ENCODE peak calls at places on chromosomes 7 and 10, in four cellular contexts. One of them, this sample, is unnamed.
A peak's percentile ranks its signal among the peaks of the same experiment; 100 is the strongest.

GRCh38 chr10:101952196-101952595 is 103.8 kb downstream of the ARMH3 start:
- DNase-seq in stimulated activated CD8-positive, alpha-beta memory T cell treated with anti-CD3 and anti-CD28 coated beads, Interleukin-7, amount 100 ng/mL, for 4 hours: no peak
- DNase-seq in HEK293T: no peak
- DNase-seq in HS-27A: no peak
- DNase-seq in this sample: no peak

GRCh38 chr7:42348627-42349026 is 111.6 kb upstream of the GLI3 start:
- DNase-seq in stimulated activated CD8-positive, alpha-beta memory T cell treated with anti-CD3 and anti-CD28 coated beads, Interleukin-7, amount 100 ng/mL, for 4 hours: no peak
- DNase-seq in HEK293T: no peak
- DNase-seq in HS-27A: no peak
- DNase-seq in this sample: no peak

GRCh38 chr10:70272925-70273316 is 10.9 kb downstream of the NPFFR1 start:
- DNase-seq in stimulated activated CD8-positive, alpha-beta memory T cell treated with anti-CD3 and anti-CD28 coated beads, Interleukin-7, amount 100 ng/mL, for 4 hours: no peak
- DNase-seq in HEK293T: peak; percentile 22
- DNase-seq in HS-27A: no peak
- DNase-seq in this sample: peak; percentile 41

GRCh38 chr7:94272821-94273583 is 121.7 kb upstream of the COL1A2 start:
- DNase-seq in stimulated activated CD8-positive, alpha-beta memory T cell treated with anti-CD3 and anti-CD28 coated beads, Interleukin-7, amount 100 ng/mL, for 4 hours: no peak
- DNase-seq in HEK293T: no peak
- DNase-seq in HS-27A: no peak
- DNase-seq in this sample: no peak

GRCh38 chr10:13614530-13615332 is 28.0 kb downstream of the PRPF18 start:
- DNase-seq in stimulated activated CD8-positive, alpha-beta memory T cell treated with anti-CD3 and anti-CD28 coated beads, Interleukin-7, amount 100 ng/mL, for 4 hours: no peak
- DNase-seq in HEK293T: peak; percentile 34
- DNase-seq in HS-27A: no peak
- DNase-seq in this sample: peak; percentile 81

GRCh38 chr10:112716924-112717348 is 233.1 kb upstream of the TCF7L2 start:
- DNase-seq in stimulated activated CD8-positive, alpha-beta memory T cell treated with anti-CD3 and anti-CD28 coated beads, Interleukin-7, amount 100 ng/mL, for 4 hours: no peak
- DNase-seq in HEK293T: no peak
- DNase-seq in HS-27A: peak; percentile 5
- DNase-seq in this sample: no peak

GRCh38 chr7:95527033-95527775 is 41.5 kb downstream of the ASB4 start:
- DNase-seq in stimulated activated CD8-positive, alpha-beta memory T cell treated with anti-CD3 and anti-CD28 coated beads, Interleukin-7, amount 100 ng/mL, for 4 hours: no peak
- DNase-seq in HEK293T: peak; percentile 80
- DNase-seq in HS-27A: no peak
- DNase-seq in this sample: peak; percentile 74

GRCh38 chr10:68192113-68192512 is 39.8 kb downstream of the ATOH7 start:
- DNase-seq in stimulated activated CD8-positive, alpha-beta memory T cell treated with anti-CD3 and anti-CD28 coated beads, Interleukin-7, amount 100 ng/mL, for 4 hours: no peak
- DNase-seq in HEK293T: no peak
- DNase-seq in HS-27A: no peak
- DNase-seq in this sample: no peak

GRCh38 chr7:32476816-32477648 is 13.1 kb downstream of the LSM5 start:
- DNase-seq in stimulated activated CD8-positive, alpha-beta memory T cell treated with anti-CD3 and anti-CD28 coated beads, Interleukin-7, amount 100 ng/mL, for 4 hours: no peak
- DNase-seq in HEK293T: no peak
- DNase-seq in HS-27A: no peak
- DNase-seq in this sample: no peak

GRCh38 chr10:89921422-89921821 is 220.0 kb downstream of the KIF20B start:
- DNase-seq in stimulated activated CD8-positive, alpha-beta memory T cell treated with anti-CD3 and anti-CD28 coated beads, Interleukin-7, amount 100 ng/mL, for 4 hours: no peak
- DNase-seq in HEK293T: no peak
- DNase-seq in HS-27A: peak; percentile 4
- DNase-seq in this sample: no peak

GRCh38 chr10:129769381-129770116 is 194.5 kb downstream of the EBF3 start:
- DNase-seq in stimulated activated CD8-positive, alpha-beta memory T cell treated with anti-CD3 and anti-CD28 coated beads, Interleukin-7, amount 100 ng/mL, for 4 hours: no peak
- DNase-seq in HEK293T: no peak
- DNase-seq in HS-27A: no peak
- DNase-seq in this sample: no peak

GRCh38 chr10:78703581-78703980 is 365.2 kb upstream of the ZMIZ1 start:
- DNase-seq in stimulated activated CD8-positive, alpha-beta memory T cell treated with anti-CD3 and anti-CD28 coated beads, Interleukin-7, amount 100 ng/mL, for 4 hours: no peak
- DNase-seq in HEK293T: no peak
- DNase-seq in HS-27A: no peak
- DNase-seq in this sample: no peak

GRCh38 chr7:85103352-85103751 is 83.5 kb downstream of the SEMA3D start:
- DNase-seq in stimulated activated CD8-positive, alpha-beta memory T cell treated with anti-CD3 and anti-CD28 coated beads, Interleukin-7, amount 100 ng/mL, for 4 hours: no peak
- DNase-seq in HEK293T: peak; percentile 11
- DNase-seq in HS-27A: no peak
- DNase-seq in this sample: no peak

GRCh38 chr7:18126274-18126673 is 98.6 kb upstream of the PRPS1L1 start:
- DNase-seq in stimulated activated CD8-positive, alpha-beta memory T cell treated with anti-CD3 and anti-CD28 coated beads, Interleukin-7, amount 100 ng/mL, for 4 hours: no peak
- DNase-seq in HEK293T: peak; percentile 16
- DNase-seq in HS-27A: no peak
- DNase-seq in this sample: no peak

GRCh38 chr10:72002354-72003295 is 38.4 kb downstream of the CHST3 start:
- DNase-seq in stimulated activated CD8-positive, alpha-beta memory T cell treated with anti-CD3 and anti-CD28 coated beads, Interleukin-7, amount 100 ng/mL, for 4 hours: no peak
- DNase-seq in HEK293T: no peak
- DNase-seq in HS-27A: no peak
- DNase-seq in this sample: no peak

GRCh38 chr7:132750056-132750455 is 173.8 kb upstream of the PLXNA4 start:
- DNase-seq in stimulated activated CD8-positive, alpha-beta memory T cell treated with anti-CD3 and anti-CD28 coated beads, Interleukin-7, amount 100 ng/mL, for 4 hours: no peak
- DNase-seq in HEK293T: no peak
- DNase-seq in HS-27A: no peak
- DNase-seq in this sample: no peak

GRCh38 chr7:136555933-136556332 is 312.5 kb upstream of the CHRM2 start:
- DNase-seq in stimulated activated CD8-positive, alpha-beta memory T cell treated with anti-CD3 and anti-CD28 coated beads, Interleukin-7, amount 100 ng/mL, for 4 hours: no peak
- DNase-seq in HEK293T: no peak
- DNase-seq in HS-27A: no peak
- DNase-seq in this sample: peak; percentile 83

GRCh38 chr10:87510025-87510424 is 5.3 kb downstream of the MINPP1 start:
- DNase-seq in stimulated activated CD8-positive, alpha-beta memory T cell treated with anti-CD3 and anti-CD28 coated beads, Interleukin-7, amount 100 ng/mL, for 4 hours: no peak
- DNase-seq in HEK293T: no peak
- DNase-seq in HS-27A: no peak
- DNase-seq in this sample: no peak

GRCh38 chr7:82288769-82289535 is 154.6 kb downstream of the CACNA2D1 start:
- DNase-seq in stimulated activated CD8-positive, alpha-beta memory T cell treated with anti-CD3 and anti-CD28 coated beads, Interleukin-7, amount 100 ng/mL, for 4 hours: no peak
- DNase-seq in HEK293T: no peak
- DNase-seq in HS-27A: no peak
- DNase-seq in this sample: peak; percentile 62

GRCh38 chr10:24449334-24449740 is 240.4 kb downstream of the KIAA1217 start:
- DNase-seq in stimulated activated CD8-positive, alpha-beta memory T cell treated with anti-CD3 and anti-CD28 coated beads, Interleukin-7, amount 100 ng/mL, for 4 hours: no peak
- DNase-seq in HEK293T: no peak
- DNase-seq in HS-27A: no peak
- DNase-seq in this sample: peak; percentile 69

GRCh38 chr7:23658831-23659427 is 21.1 kb upstream of the FAM221A start:
- DNase-seq in stimulated activated CD8-positive, alpha-beta memory T cell treated with anti-CD3 and anti-CD28 coated beads, Interleukin-7, amount 100 ng/mL, for 4 hours: no peak
- DNase-seq in HEK293T: no peak
- DNase-seq in HS-27A: no peak
- DNase-seq in this sample: no peak

GRCh38 chr10:12702215-12702614 is 299.3 kb downstream of the CCDC3 start:
- DNase-seq in stimulated activated CD8-positive, alpha-beta memory T cell treated with anti-CD3 and anti-CD28 coated beads, Interleukin-7, amount 100 ng/mL, for 4 hours: no peak
- DNase-seq in HEK293T: no peak
- DNase-seq in HS-27A: no peak
- DNase-seq in this sample: no peak

GRCh38 chr10:113627836-113628235 is 36.0 kb downstream of the NRAP start:
- DNase-seq in stimulated activated CD8-positive, alpha-beta memory T cell treated with anti-CD3 and anti-CD28 coated beads, Interleukin-7, amount 100 ng/mL, for 4 hours: no peak
- DNase-seq in HEK293T: no peak
- DNase-seq in HS-27A: no peak
- DNase-seq in this sample: no peak

GRCh38 chr10:60434418-60435046 is 44.9 kb upstream of the ANK3 start:
- DNase-seq in stimulated activated CD8-positive, alpha-beta memory T cell treated with anti-CD3 and anti-CD28 coated beads, Interleukin-7, amount 100 ng/mL, for 4 hours: no peak
- DNase-seq in HEK293T: peak; percentile 50
- DNase-seq in HS-27A: no peak
- DNase-seq in this sample: peak; percentile 72

GRCh38 chr7:106484562-106484961 is 176.4 kb downstream of the CCDC71L start:
- DNase-seq in stimulated activated CD8-positive, alpha-beta memory T cell treated with anti-CD3 and anti-CD28 coated beads, Interleukin-7, amount 100 ng/mL, for 4 hours: no peak
- DNase-seq in HEK293T: no peak
- DNase-seq in HS-27A: no peak
- DNase-seq in this sample: peak; percentile 39

GRCh38 chr7:127252736-127253288 is at the start of gene GRM8:
- DNase-seq in stimulated activated CD8-positive, alpha-beta memory T cell treated with anti-CD3 and anti-CD28 coated beads, Interleukin-7, amount 100 ng/mL, for 4 hours: peak; percentile 4
- DNase-seq in HEK293T: peak; percentile 63
- DNase-seq in HS-27A: no peak
- DNase-seq in this sample: peak; percentile 43

GRCh38 chr10:133458710-133459453 is 5.1 kb downstream of the SCART1 start:
- DNase-seq in stimulated activated CD8-positive, alpha-beta memory T cell treated with anti-CD3 and anti-CD28 coated beads, Interleukin-7, amount 100 ng/mL, for 4 hours: no peak
- DNase-seq in HEK293T: no peak
- DNase-seq in HS-27A: no peak
- DNase-seq in this sample: no peak

GRCh38 chr7:27453702-27454405 is 208.8 kb downstream of the HIBADH start:
- DNase-seq in stimulated activated CD8-positive, alpha-beta memory T cell treated with anti-CD3 and anti-CD28 coated beads, Interleukin-7, amount 100 ng/mL, for 4 hours: no peak
- DNase-seq in HEK293T: no peak
- DNase-seq in HS-27A: peak; percentile 41
- DNase-seq in this sample: no peak

GRCh38 chr10:113104071-113104470 is 154.0 kb downstream of the TCF7L2 start:
- DNase-seq in stimulated activated CD8-positive, alpha-beta memory T cell treated with anti-CD3 and anti-CD28 coated beads, Interleukin-7, amount 100 ng/mL, for 4 hours: no peak
- DNase-seq in HEK293T: no peak
- DNase-seq in HS-27A: no peak
- DNase-seq in this sample: peak; percentile 28

GRCh38 chr10:126972622-126973414 is 67.6 kb downstream of the DOCK1 start:
- DNase-seq in stimulated activated CD8-positive, alpha-beta memory T cell treated with anti-CD3 and anti-CD28 coated beads, Interleukin-7, amount 100 ng/mL, for 4 hours: no peak
- DNase-seq in HEK293T: no peak
- DNase-seq in HS-27A: peak; percentile 49
- DNase-seq in this sample: peak; percentile 69

GRCh38 chr10:90075995-90076394 is 374.6 kb downstream of the KIF20B start:
- DNase-seq in stimulated activated CD8-positive, alpha-beta memory T cell treated with anti-CD3 and anti-CD28 coated beads, Interleukin-7, amount 100 ng/mL, for 4 hours: no peak
- DNase-seq in HEK293T: no peak
- DNase-seq in HS-27A: no peak
- DNase-seq in this sample: no peak

GRCh38 chr10:3455385-3456334 is 283.1 kb upstream of the PITRM1 start:
- DNase-seq in stimulated activated CD8-positive, alpha-beta memory T cell treated with anti-CD3 and anti-CD28 coated beads, Interleukin-7, amount 100 ng/mL, for 4 hours: no peak
- DNase-seq in HEK293T: no peak
- DNase-seq in HS-27A: no peak
- DNase-seq in this sample: no peak

GRCh38 chr10:91198781-91199180 is 21.7 kb upstream of the PCGF5 start:
- DNase-seq in stimulated activated CD8-positive, alpha-beta memory T cell treated with anti-CD3 and anti-CD28 coated beads, Interleukin-7, amount 100 ng/mL, for 4 hours: no peak
- DNase-seq in HEK293T: no peak
- DNase-seq in HS-27A: no peak
- DNase-seq in this sample: no peak

GRCh38 chr7:1027285-1028043 is 16.9 kb upstream of the GPR146 start:
- DNase-seq in stimulated activated CD8-positive, alpha-beta memory T cell treated with anti-CD3 and anti-CD28 coated beads, Interleukin-7, amount 100 ng/mL, for 4 hours: no peak
- DNase-seq in HEK293T: peak; percentile 32
- DNase-seq in HS-27A: no peak
- DNase-seq in this sample: peak; percentile 56

GRCh38 chr10:43417950-43418768 is 9.2 kb upstream of the HNRNPF start:
- DNase-seq in stimulated activated CD8-positive, alpha-beta memory T cell treated with anti-CD3 and anti-CD28 coated beads, Interleukin-7, amount 100 ng/mL, for 4 hours: peak; percentile 43
- DNase-seq in HEK293T: no peak
- DNase-seq in HS-27A: no peak
- DNase-seq in this sample: no peak

GRCh38 chr10:42802889-42803288 is 20.3 kb downstream of the BMS1 start:
- DNase-seq in stimulated activated CD8-positive, alpha-beta memory T cell treated with anti-CD3 and anti-CD28 coated beads, Interleukin-7, amount 100 ng/mL, for 4 hours: no peak
- DNase-seq in HEK293T: no peak
- DNase-seq in HS-27A: no peak
- DNase-seq in this sample: no peak

GRCh38 chr7:17142831-17143541 is 155.5 kb upstream of the AHR start:
- DNase-seq in stimulated activated CD8-positive, alpha-beta memory T cell treated with anti-CD3 and anti-CD28 coated beads, Interleukin-7, amount 100 ng/mL, for 4 hours: no peak
- DNase-seq in HEK293T: no peak
- DNase-seq in HS-27A: no peak
- DNase-seq in this sample: peak; percentile 36

GRCh38 chr10:78448994-78449418 is 415.3 kb downstream of the RPS24 start:
- DNase-seq in stimulated activated CD8-positive, alpha-beta memory T cell treated with anti-CD3 and anti-CD28 coated beads, Interleukin-7, amount 100 ng/mL, for 4 hours: no peak
- DNase-seq in HEK293T: no peak
- DNase-seq in HS-27A: no peak
- DNase-seq in this sample: no peak